ENCODE peak calls at places on chromosome 10, in seven cellular contexts. One of them, this sample, is unnamed.

GRCh38 chr10:87045434-87045938 is 25.4 kb downstream of the FAM25A start:
- DNase-seq in HCT116: no peak
- DNase-seq in right lobe of liver: no peak
- DNase-seq in uterus: no peak
- DNase-seq in IMR-90: no peak
- DNase-seq in ovary: no peak
- DNase-seq in body of pancreas: no peak
- DNase-seq in this sample: no peak

GRCh38 chr10:98242823-98243222 is 25.2 kb downstream of the LOXL4 start:
- DNase-seq in HCT116: no peak
- DNase-seq in right lobe of liver: no peak
- DNase-seq in uterus: no peak
- DNase-seq in IMR-90: peak; percentile 56
- DNase-seq in ovary: no peak
- DNase-seq in body of pancreas: no peak
- DNase-seq in this sample: no peak

GRCh38 chr10:106935978-106936451 is 228.5 kb downstream of the SORCS1 start:
- DNase-seq in HCT116: no peak
- DNase-seq in right lobe of liver: no peak
- DNase-seq in uterus: no peak
- DNase-seq in IMR-90: no peak
- DNase-seq in ovary: no peak
- DNase-seq in body of pancreas: peak; percentile 29
- DNase-seq in this sample: no peak

GRCh38 chr10:80571352-80571751 is 33.6 kb downstream of the SH2D4B start:
- DNase-seq in HCT116: no peak
- DNase-seq in right lobe of liver: no peak
- DNase-seq in uterus: no peak
- DNase-seq in IMR-90: no peak
- DNase-seq in ovary: no peak
- DNase-seq in body of pancreas: no peak
- DNase-seq in this sample: no peak

GRCh38 chr10:69904533-69904932 is 102.8 kb downstream of the COL13A1 start:
- DNase-seq in HCT116: no peak
- DNase-seq in right lobe of liver: no peak
- DNase-seq in uterus: no peak
- DNase-seq in IMR-90: no peak
- DNase-seq in ovary: no peak
- DNase-seq in body of pancreas: no peak
- DNase-seq in this sample: no peak

GRCh38 chr10:1434912-1435692 is 302.2 kb downstream of the ADARB2 start:
- DNase-seq in HCT116: no peak
- DNase-seq in right lobe of liver: no peak
- DNase-seq in uterus: no peak
- DNase-seq in IMR-90: no peak
- DNase-seq in ovary: no peak
- DNase-seq in body of pancreas: no peak
- DNase-seq in this sample: no peak

GRCh38 chr10:3043512-3044368 is 23.6 kb upstream of the PFKP start:
- DNase-seq in HCT116: peak; percentile 74
- DNase-seq in right lobe of liver: no peak
- DNase-seq in uterus: peak; percentile 66
- DNase-seq in IMR-90: peak; percentile 80
- DNase-seq in ovary: peak; percentile 52
- DNase-seq in body of pancreas: peak; percentile 67
- DNase-seq in this sample: no peak

GRCh38 chr10:74079914-74080590 is 70.6 kb downstream of the AP3M1 start:
- DNase-seq in HCT116: peak; percentile 35
- DNase-seq in right lobe of liver: no peak
- DNase-seq in uterus: no peak
- DNase-seq in IMR-90: peak; percentile 34
- DNase-seq in ovary: no peak
- DNase-seq in body of pancreas: no peak
- DNase-seq in this sample: no peak

GRCh38 chr10:114306116-114306973 is 67.3 kb downstream of the VWA2 start:
- DNase-seq in HCT116: no peak
- DNase-seq in right lobe of liver: no peak
- DNase-seq in uterus: no peak
- DNase-seq in IMR-90: peak; percentile 94
- DNase-seq in ovary: no peak
- DNase-seq in body of pancreas: no peak
- DNase-seq in this sample: no peak

GRCh38 chr10:42984035-42984610 is 92.7 kb upstream of the RET start:
- DNase-seq in HCT116: no peak
- DNase-seq in right lobe of liver: no peak
- DNase-seq in uterus: peak; percentile 6
- DNase-seq in IMR-90: no peak
- DNase-seq in ovary: no peak
- DNase-seq in body of pancreas: no peak
- DNase-seq in this sample: no peak

GRCh38 chr10:23095966-23096813 is 811 bp downstream of the MSRB2 start:
- DNase-seq in HCT116: no peak
- DNase-seq in right lobe of liver: peak; percentile 60
- DNase-seq in uterus: peak; percentile 70
- DNase-seq in IMR-90: peak; percentile 58
- DNase-seq in ovary: peak; percentile 67
- DNase-seq in body of pancreas: peak; percentile 58
- DNase-seq in this sample: peak; percentile 42
- H3K27ac ChIP-seq in HCT116: peak overlapping the region; percentile 71
- H3K27ac ChIP-seq in right lobe of liver: peak overlapping the region; percentile 85
- H3K27ac ChIP-seq in uterus: peak overlapping the region; percentile 99
- H3K27ac ChIP-seq in IMR-90: peak overlapping the region; percentile 72
- H3K27ac ChIP-seq in ovary: peak overlapping the region; percentile 95
- H3K27ac ChIP-seq in body of pancreas: peak overlapping the region; percentile 94
- H3K27ac ChIP-seq in this sample: peak overlapping the region; percentile 94

DNA sequence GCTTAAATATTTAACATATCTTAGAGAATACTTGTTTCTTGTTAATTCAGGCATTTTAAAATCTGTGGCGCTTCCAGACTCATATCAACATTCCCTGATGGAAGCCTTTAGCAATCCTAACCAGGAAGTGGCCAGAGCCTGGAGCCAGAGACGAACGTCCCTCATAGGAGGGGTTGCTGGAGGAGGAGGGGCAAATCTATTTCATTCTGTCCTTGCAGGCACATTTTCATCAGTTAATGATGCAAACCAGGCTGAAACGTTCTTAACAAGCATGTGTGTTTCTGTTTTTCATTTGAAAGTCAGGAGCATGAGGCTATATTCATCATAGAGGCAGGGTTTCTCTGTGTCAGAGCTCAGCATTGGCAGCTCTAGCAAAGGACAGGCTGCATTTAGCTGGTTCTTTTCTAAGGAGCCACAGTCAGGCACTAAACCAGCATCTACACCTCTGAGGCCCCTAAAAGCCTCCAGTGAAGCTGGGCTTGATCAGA is 17.8 kb upstream of the IFIT2 start:
- DNase-seq in HCT116: no peak
- DNase-seq in right lobe of liver: no peak
- DNase-seq in uterus: peak; percentile 81
- DNase-seq in IMR-90: peak; percentile 81
- DNase-seq in ovary: peak; percentile 40
- DNase-seq in body of pancreas: peak; percentile 58
- DNase-seq in this sample: no peak
- H3K4me3 ChIP-seq in HCT116: no peak overlapping the region
- H3K4me3 ChIP-seq in right lobe of liver: no peak overlapping the region
- H3K4me3 ChIP-seq in uterus: no peak overlapping the region
- H3K4me3 ChIP-seq in IMR-90: peak overlapping the region; percentile 1
- H3K4me3 ChIP-seq in ovary: peak overlapping the region; percentile 18
- H3K4me3 ChIP-seq in body of pancreas: no peak overlapping the region
- H3K4me3 ChIP-seq in this sample: no peak overlapping the region

GRCh38 chr10:101353692-101354583 is at the start of gene BTRC:
- DNase-seq in HCT116: peak; percentile 100
- DNase-seq in right lobe of liver: peak; percentile 98
- DNase-seq in uterus: peak; percentile 97
- DNase-seq in IMR-90: peak; percentile 99
- DNase-seq in ovary: peak; percentile 94
- DNase-seq in body of pancreas: peak; percentile 99
- DNase-seq in this sample: peak; percentile 93
- TF ChIP-seq POLR2A in HCT116: peak; percentile 57
- TF ChIP-seq POLR2A in right lobe of liver: peak; percentile 68
- TF ChIP-seq POLR2A in uterus: peak; percentile 76
- TF ChIP-seq POLR2A in IMR-90: peak; percentile 80
- TF ChIP-seq POLR2A in ovary: peak; percentile 64
- TF ChIP-seq POLR2A in body of pancreas: peak; percentile 71
- TF ChIP-seq POLR2A in this sample: no peak

GRCh38 chr10:104293021-104293420 is 24.0 kb downstream of the GSTO2 start:
- DNase-seq in HCT116: no peak
- DNase-seq in right lobe of liver: no peak
- DNase-seq in uterus: no peak
- DNase-seq in IMR-90: peak; percentile 82
- DNase-seq in ovary: no peak
- DNase-seq in body of pancreas: no peak
- DNase-seq in this sample: no peak
- H3K27ac ChIP-seq in HCT116: no peak overlapping the region
- H3K27ac ChIP-seq in right lobe of liver: no peak overlapping the region
- H3K27ac ChIP-seq in uterus: no peak overlapping the region
- H3K27ac ChIP-seq in IMR-90: no peak overlapping the region
- H3K27ac ChIP-seq in ovary: no peak overlapping the region
- H3K27ac ChIP-seq in body of pancreas: no peak overlapping the region
- H3K27ac ChIP-seq in this sample: no peak overlapping the region

GRCh38 chr10:95755511-95756004 is 405 bp upstream of the ENTPD1 start:
- DNase-seq in HCT116: no peak
- DNase-seq in right lobe of liver: peak; percentile 53
- DNase-seq in uterus: peak; percentile 54
- DNase-seq in IMR-90: no peak
- DNase-seq in ovary: no peak
- DNase-seq in body of pancreas: peak; percentile 56
- DNase-seq in this sample: no peak
- H3K4me3 ChIP-seq in HCT116: no peak overlapping the region
- H3K4me3 ChIP-seq in right lobe of liver: peak overlapping the region; percentile 31
- H3K4me3 ChIP-seq in uterus: peak overlapping the region; percentile 44
- H3K4me3 ChIP-seq in IMR-90: no peak overlapping the region
- H3K4me3 ChIP-seq in ovary: peak overlapping the region; percentile 30
- H3K4me3 ChIP-seq in body of pancreas: no peak overlapping the region
- H3K4me3 ChIP-seq in this sample: peak overlapping the region; percentile 35